ENCODE peak calls at places on chromosomes 1 and 21, in six cellular contexts. S is endothelial cell of umbilical vein, W is WERI-Rb-1, Y is neural crest cell, P is A549, N is GM20000. D is an unnamed sample.

GRCh38 chr1:157776971-157777386 is at the start of gene FCRL2:
- DNase-seq in S (no peak), W (no peak), Y (no peak), P (no peak), N (no peak), D (no peak)

GRCh38 chr1:203153051-203153988 is 22.3 kb downstream of the MYBPH start:
- DNase-seq in S (peak; percentile 36), W (no peak), Y (no peak), P (no peak), N (no peak), D (no peak)

GRCh38 chr1:154186852-154187501 is 4.9 kb downstream of the TPM3 start:
- DNase-seq in S (no peak), W (no peak), Y (no peak), P (no peak), N (no peak), D (no peak)

GRCh38 chr1:247908761-247909160 is 11.3 kb upstream of the OR2T8 start:
- DNase-seq in S (no peak), W (no peak), Y (no peak), P (no peak), N (no peak), D (no peak)

GRCh38 chr1:91099746-91100621 is 78.1 kb upstream of the ZNF644 start:
- DNase-seq in S (no peak), W (no peak), Y (no peak), P (no peak), N (no peak), D (peak; percentile 17)

GRCh38 chr1:46798820-46799219 is at the start of gene CYP4B1:
- DNase-seq in S (no peak), W (no peak), Y (no peak), P (no peak), N (no peak), D (no peak)

GRCh38 chr1:18178125-18178524 is 70.5 kb downstream of the IGSF21 start:
- DNase-seq in S (no peak), W (no peak), Y (no peak), P (no peak), N (peak; percentile 14), D (peak; percentile 27)

GRCh38 chr21:17602874-17603273 is 9.8 kb downstream of the BTG3 start:
- DNase-seq in S (no peak), W (no peak), Y (no peak), P (no peak), N (no peak), D (no peak)

GRCh38 chr1:21104683-21105082 is 72.0 kb downstream of the EIF4G3 start:
- DNase-seq in S (no peak), W (no peak), Y (no peak), P (no peak), N (no peak), D (no peak)

GRCh38 chr1:41560496-41560895 is 76.0 kb upstream of the EDN2 start:
- DNase-seq in S (no peak), W (no peak), Y (no peak), P (no peak), N (no peak), D (no peak)

GRCh38 chr21:25967566-25968438 is 202.8 kb downstream of the APP start:
- DNase-seq in S (peak; percentile 88), W (no peak), Y (no peak), P (no peak), N (peak; percentile 42), D (peak; percentile 11)

GRCh38 chr1:33866286-33866685 is 2.4 kb downstream of the HMGB4 start:
- DNase-seq in S (no peak), W (no peak), Y (no peak), P (no peak), N (no peak), D (no peak)

GRCh38 chr1:60947367-60947766 is 135.0 kb upstream of the NFIA start:
- DNase-seq in S (peak; percentile 18), W (no peak), Y (no peak), P (no peak), N (no peak), D (no peak)

GRCh38 chr1:41898191-41898713 is 20.5 kb downstream of the HIVEP3 start:
- DNase-seq in S (peak; percentile 45), W (no peak), Y (no peak), P (no peak), N (no peak), D (no peak)

GRCh38 chr1:43300661-43301094 is at the start of gene TIE1:
- DNase-seq in S (peak; percentile 94), W (no peak), Y (no peak), P (no peak), N (peak; percentile 64), D (no peak)

GRCh38 chr21:30329203-30329868 is 8.2 kb downstream of the KRTAP27-1 start:
- DNase-seq in S (no peak), W (no peak), Y (no peak), P (no peak), N (no peak), D (no peak)

GRCh38 chr1:21828075-21828474 is 16.0 kb downstream of the LDLRAD2 start:
- DNase-seq in S (no peak), W (no peak), Y (no peak), P (no peak), N (no peak), D (no peak)

GRCh38 chr1:52856026-52856425 is 13.5 kb downstream of the ZYG11A start:
- DNase-seq in S (no peak), W (no peak), Y (no peak), P (no peak), N (no peak), D (no peak)

GRCh38 chr1:245074232-245074747 is 80.5 kb upstream of the KIF26B start:
- DNase-seq in S (peak; percentile 7), W (peak; percentile 76), Y (no peak), P (no peak), N (no peak), D (no peak)

GRCh38 chr1:39539252-39539790 is 37.3 kb downstream of the PABPC4 start:
- DNase-seq in S (peak; percentile 75), W (peak; percentile 75), Y (peak; percentile 55), P (peak; percentile 70), N (peak; percentile 81), D (peak; percentile 80)

GRCh38 chr1:9136925-9137324 is 8.0 kb upstream of the GPR157 start:
- DNase-seq in S (no peak), W (peak; percentile 43), Y (no peak), P (no peak), N (no peak), D (no peak)

GRCh38 chr1:201265771-201266170 is 17.5 kb upstream of the PKP1 start:
- DNase-seq in S (no peak), W (no peak), Y (no peak), P (peak; percentile 35), N (no peak), D (no peak)

GRCh38 chr1:178055779-178056471 is 38.0 kb upstream of the RASAL2 start:
- DNase-seq in S (no peak), W (peak; percentile 38), Y (no peak), P (peak; percentile 66), N (peak; percentile 73), D (peak; percentile 50)

GRCh38 chr21:31371715-31372114 is 27.7 kb upstream of the TIAM1 start:
- DNase-seq in S (no peak), W (no peak), Y (no peak), P (no peak), N (no peak), D (no peak)

GRCh38 chr1:96730574-96731298 is 9.2 kb downstream of the PTBP2 start:
- DNase-seq in S (no peak), W (no peak), Y (no peak), P (no peak), N (no peak), D (no peak)

GRCh38 chr21:18529253-18529652 is 125.7 kb upstream of the TMPRSS15 start:
- DNase-seq in S (peak; percentile 91), W (no peak), Y (no peak), P (no peak), N (no peak), D (no peak)

GRCh38 chr1:1778827-1779675 is 781 bp upstream of the NADK start:
- DNase-seq in S (no peak), W (peak; percentile 76), Y (no peak), P (peak; percentile 28), N (peak; percentile 96), D (peak; percentile 96)
- TF ChIP-seq CTCF in S (peak; percentile 4), W (peak; percentile 63), Y (peak; percentile 37), P (peak; percentile 6), N (peak; percentile 17), D (peak; percentile 34)

DNA sequence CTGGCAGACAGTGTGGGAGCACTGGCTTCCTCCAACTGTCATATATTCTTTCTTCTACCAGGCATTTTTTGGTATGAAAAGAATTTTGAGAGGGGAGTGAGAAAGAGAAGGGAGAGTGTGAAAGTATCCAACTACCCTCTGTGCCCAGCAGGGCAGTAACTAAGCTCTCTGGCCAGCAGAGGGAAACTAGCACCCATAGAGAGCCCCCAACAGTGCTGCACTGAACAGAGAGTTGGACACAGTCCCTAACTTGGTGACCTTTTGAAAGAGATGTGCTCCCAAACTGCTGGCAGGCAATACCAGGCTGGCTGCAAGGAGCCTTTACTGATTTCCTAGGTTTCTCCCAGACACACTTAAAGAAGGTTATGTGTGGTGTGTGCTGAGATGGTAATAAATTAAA is 118.8 kb upstream of the PBX1 start:
- DNase-seq in S (no peak), W (peak; percentile 50), Y (no peak), P (peak; percentile 7), N (no peak), D (no peak)
- TF ChIP-seq CTCF in S (no peak), W (peak; percentile 67), Y (peak; percentile 53), P (peak; percentile 12), N (no peak), D (no peak)

DNA sequence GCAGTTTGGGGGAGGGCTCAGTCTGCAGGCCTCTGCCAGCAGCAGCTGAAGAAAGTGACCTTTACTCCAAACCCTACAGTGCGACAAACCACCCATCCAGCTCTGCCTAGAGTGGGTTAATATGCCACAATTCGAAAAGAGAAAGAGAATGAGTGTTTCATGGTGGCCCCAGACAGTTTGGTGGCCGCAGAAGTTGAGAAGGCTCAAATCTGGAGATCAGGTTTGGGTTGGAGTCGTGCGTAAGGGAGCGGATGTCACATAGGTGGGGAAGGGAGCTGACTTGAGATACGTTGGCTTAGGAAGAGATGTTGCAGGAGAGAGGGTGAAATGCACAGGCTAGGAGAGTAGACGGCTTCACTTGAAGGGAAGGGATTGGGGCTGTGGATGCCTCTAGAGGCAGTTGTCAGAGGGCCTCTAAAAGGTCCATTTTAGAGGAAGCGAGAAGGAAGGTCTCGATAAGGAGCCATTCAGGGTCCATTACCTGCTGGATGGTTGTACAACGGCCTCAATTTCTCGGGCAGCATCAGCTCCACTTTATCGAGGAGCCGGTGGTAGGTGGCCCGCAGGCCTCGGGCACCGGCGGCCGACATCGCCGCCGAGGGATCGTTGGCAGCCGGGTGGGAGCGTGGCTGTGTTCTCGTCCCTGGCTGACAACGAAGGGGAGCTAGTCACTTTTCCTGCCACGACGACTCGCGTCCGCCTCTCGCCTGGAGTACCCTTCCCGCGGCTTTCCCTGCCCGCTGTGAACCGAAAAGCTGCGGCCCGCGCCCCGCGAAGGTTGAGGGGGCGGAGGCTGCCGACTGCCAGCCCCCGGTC is 1.0 kb upstream of the DCAF6 start:
- DNase-seq in S (peak; percentile 57), W (peak; percentile 8), Y (peak; percentile 10), P (peak; percentile 41), N (peak; percentile 35), D (peak; percentile 25)
- TF ChIP-seq CTCF in S (no peak), W (no peak), Y (no peak), P (no peak), N (no peak), D (no peak)

DNA sequence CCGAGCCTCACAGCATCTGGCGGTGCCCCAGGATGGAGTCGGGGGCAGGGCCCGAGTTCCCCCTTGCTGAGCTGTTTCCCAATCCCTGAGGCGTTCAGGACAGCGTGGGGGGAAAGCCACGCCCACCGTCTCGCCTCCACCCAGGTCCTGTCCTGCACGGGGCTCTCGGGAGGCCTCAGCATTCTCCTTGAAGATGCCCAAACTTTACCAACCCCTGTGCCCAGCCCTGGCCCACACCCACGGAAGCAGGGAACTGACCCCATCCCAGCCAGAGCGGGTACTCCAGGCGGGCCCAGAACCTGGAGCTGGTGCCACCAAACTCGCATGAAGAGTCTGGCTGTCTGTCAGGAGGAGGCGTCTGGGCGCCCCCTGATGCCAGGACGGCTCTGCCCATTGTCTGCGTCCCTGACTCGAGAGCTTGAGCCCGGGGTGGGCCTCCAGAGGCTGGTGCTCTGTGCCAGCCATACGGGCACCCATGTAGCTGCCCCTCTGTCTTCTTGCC is 35.3 kb upstream of the POFUT2 start:
- DNase-seq in S (no peak), W (no peak), Y (no peak), P (peak; percentile 69), N (no peak), D (no peak)
- TF ChIP-seq CTCF in S (no peak), W (no peak), Y (no peak), P (no peak), N (no peak), D (no peak)

D was measured in GM13977.